ENCODE peak calls at places on chromosomes 1 and 21, in ten cellular contexts. F, Q, V, B, S, C, U, A, L and P are unnamed samples. For H3K27me3, the result is how much of the 10 kb centered on the place peaks cover.

GRCh38 chr1:53071915-53072314 is 9.9 kb downstream of the PODN start:
- DNase-seq in A (no peak), Q (no peak), U (no peak), S (no peak), C (no peak), V (no peak), B (no peak), F (no peak), L (no peak), P (no peak)

GRCh38 chr1:227778401-227778947 is 37.0 kb upstream of the PRSS38 start:
- DNase-seq in A (no peak), C (no peak), V (peak), S (peak), B (no peak), Q (no peak), U (no peak), F (no peak), L (peak), P (no peak)

GRCh38 chr1:234975941-234976871 is 152.4 kb downstream of the TOMM20 start:
- DNase-seq in Q (no peak), A (no peak), V (peak), L (peak), U (no peak), C (peak), S (no peak), F (no peak), B (no peak), P (no peak)

GRCh38 chr21:14995695-14996490 is 68.9 kb downstream of the NRIP1 start:
- DNase-seq in Q (peak), C (no peak), L (no peak), S (peak), U (no peak), F (no peak), V (no peak), A (no peak), B (no peak), P (no peak)

GRCh38 chr1:197774691-197775281 is 494 bp downstream of the DENND1B start:
- DNase-seq in U (peak), B (peak), Q (peak), V (peak), A (peak), C (peak), L (peak), S (peak), F (no peak), P (no peak)

GRCh38 chr21:35257413-35257812 is 208.3 kb upstream of the RUNX1 start:
- DNase-seq in Q (peak), V (peak), F (no peak), A (no peak), C (peak), S (peak), B (peak), L (no peak), U (peak), P (no peak)

GRCh38 chr1:111476761-111477309 is 3.1 kb downstream of the C1orf162 start:
- DNase-seq in S (no peak), V (no peak), F (peak), B (no peak), C (no peak), L (no peak), Q (no peak), A (peak), U (no peak), P (no peak)

GRCh38 chr1:28290851-28291250 is 31.5 kb downstream of the SESN2 start:
- DNase-seq in C (no peak), Q (no peak), V (no peak), U (no peak), S (no peak), B (peak), L (no peak), F (no peak), A (no peak), P (no peak)

GRCh38 chr1:71046891-71047634 is 553 bp downstream of the PTGER3 start:
- DNase-seq in A (no peak), L (peak), Q (no peak), V (no peak), U (peak), F (no peak), B (peak), C (peak), S (no peak), P (no peak)

GRCh38 chr1:55255901-55256300 is 40.7 kb upstream of the USP24 start:
- DNase-seq in V (no peak), Q (no peak), S (no peak), U (no peak), B (no peak), A (no peak), L (no peak), C (no peak), F (no peak), P (no peak)

GRCh38 chr21:33552093-33552998 is 9.5 kb downstream of the SON start:
- DNase-seq in C (no peak), V (no peak), B (no peak), F (no peak), L (no peak), A (no peak), S (peak), Q (no peak), U (no peak), P (no peak)

GRCh38 chr1:29379438-29380073 is 143.2 kb downstream of the PTPRU start:
- DNase-seq in V (no peak), F (peak), A (peak), L (no peak), B (no peak), S (peak), C (no peak), U (no peak), Q (no peak), P (no peak)

GRCh38 chr1:7207875-7208646 is 422.8 kb downstream of the CAMTA1 start:
- DNase-seq in V (no peak), S (peak), U (peak), Q (peak), L (peak), A (peak), C (no peak), F (no peak), B (peak), P (no peak)

GRCh38 chr1:241767737-241768136 is 80.3 kb upstream of the EXO1 start:
- DNase-seq in B (no peak), C (no peak), A (peak), U (no peak), S (no peak), Q (no peak), F (no peak), V (no peak), L (no peak), P (no peak)

GRCh38 chr1:23664837-23665795 is 26.5 kb upstream of the RPL11 start:
- DNase-seq in Q (no peak), L (no peak), S (no peak), U (no peak), A (peak), C (no peak), B (no peak), V (no peak), F (peak), P (no peak)

GRCh38 chr1:55369474-55369873 is 154.3 kb upstream of the USP24 start:
- DNase-seq in L (no peak), S (peak), C (no peak), B (no peak), F (no peak), A (no peak), U (no peak), V (no peak), Q (no peak), P (no peak)

GRCh38 chr1:14969006-14969405 is 184.5 kb upstream of the TMEM51 start:
- DNase-seq in A (no peak), V (no peak), Q (no peak), L (no peak), F (no peak), U (no peak), B (no peak), S (no peak), C (no peak), P (no peak)

GRCh38 chr1:14970115-14970798 is 183.3 kb upstream of the TMEM51 start:
- DNase-seq in V (peak), B (peak), C (no peak), S (peak), Q (no peak), U (peak), F (no peak), L (no peak), A (no peak), P (no peak)

GRCh38 chr1:14971201-14971600 is 182.3 kb upstream of the TMEM51 start:
- DNase-seq in S (no peak), B (no peak), F (no peak), V (no peak), C (no peak), A (no peak), U (no peak), L (no peak), Q (no peak), P (no peak)

GRCh38 chr1:14972107-14972506 is 181.4 kb upstream of the TMEM51 start:
- DNase-seq in Q (no peak), F (no peak), A (no peak), U (no peak), C (no peak), L (no peak), S (no peak), B (no peak), V (no peak), P (no peak)

GRCh38 chr1:14970799-14971141 is 182.8 kb upstream of the TMEM51 start:
- DNase-seq in F (no peak), C (no peak), B (no peak), L (no peak), A (no peak), U (no peak), S (no peak), V (no peak), Q (no peak), P (no peak)
- H3K27ac ChIP-seq in F (no peak), C (no peak), B (peak), L (no peak), A (no peak), U (no peak), S (no peak), V (peak), Q (no peak), P (no peak)

DNA sequence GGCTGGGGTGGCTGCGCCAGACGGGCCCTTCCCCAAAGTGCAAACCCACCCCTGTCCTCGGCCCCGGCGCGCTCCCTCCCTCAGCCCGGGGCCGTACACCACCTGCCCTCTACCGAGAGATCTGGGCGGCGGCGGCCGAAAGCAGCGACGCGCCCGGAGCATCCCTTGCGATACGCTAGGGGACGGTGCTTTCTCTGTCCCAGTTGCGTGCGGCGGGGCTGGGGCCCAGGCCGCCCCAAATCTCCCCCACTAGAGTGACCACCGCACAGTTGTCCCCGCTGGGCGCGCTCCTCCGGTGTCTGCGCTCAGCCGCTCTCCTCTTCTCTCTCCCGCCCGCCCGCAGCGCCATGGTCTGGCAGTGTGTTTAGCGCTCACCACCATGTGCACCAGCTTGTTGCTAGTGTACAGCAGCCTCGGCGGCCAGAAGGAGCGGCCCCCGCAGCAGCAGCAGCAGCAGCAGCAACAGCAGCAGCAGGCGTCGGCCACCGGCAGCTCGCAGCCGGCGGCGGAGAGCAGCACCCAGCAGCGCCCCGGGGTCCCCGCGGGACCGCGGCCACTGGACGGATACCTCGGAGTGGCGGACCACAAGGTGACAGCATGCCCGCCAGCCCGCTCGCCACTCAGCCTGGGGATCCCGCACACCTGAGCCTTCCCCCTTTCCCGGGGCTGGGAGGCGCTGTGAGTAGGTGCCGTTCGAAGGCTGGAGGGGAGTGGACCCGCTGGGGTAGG is 1.0 kb downstream of the ST6GALNAC5 start:
- DNase-seq in B (peak), Q (no peak), V (no peak), U (no peak), S (peak), C (peak), L (peak), F (no peak), A (peak), P (no peak)
- TF ChIP-seq CTCF in B (peak), Q (no peak), V (no peak), U (no peak), S (no peak), C (peak), L (no peak), F (peak), A (peak), P (peak)

DNA sequence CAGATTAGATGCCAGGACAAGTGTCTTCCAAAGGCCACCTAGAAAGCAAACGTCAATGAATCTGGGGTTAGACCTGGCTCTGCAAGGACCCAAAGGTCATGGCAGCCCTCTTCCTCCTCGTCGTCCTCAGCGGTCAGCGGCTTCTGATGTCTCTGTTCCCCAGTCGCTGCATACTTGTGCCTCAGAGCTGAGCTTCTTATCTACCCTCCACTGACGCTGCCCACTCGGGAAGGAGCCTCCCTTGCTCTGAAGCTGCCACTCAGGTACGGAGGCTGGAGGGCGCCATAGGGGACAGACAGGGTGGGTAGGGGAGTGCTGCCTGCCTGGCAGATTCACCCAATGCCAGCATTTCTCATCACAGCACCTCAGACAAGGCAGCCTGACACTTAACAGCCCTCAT is 11.4 kb upstream of the UMODL1 start:
- DNase-seq in B (no peak), V (no peak), C (no peak), F (no peak), L (peak), Q (no peak), S (no peak), A (no peak), U (no peak), P (no peak)
- H3K27me3 ChIP-seq in B (under half), V (under half), C (under half), F (under half), L (under half), Q (under half), S (under half), A (under half), U (under half), P (under half)

GRCh38 chr1:223842784-223843183 is 3.0 kb downstream of the TP53BP2 start:
- DNase-seq in U (no peak), Q (no peak), V (no peak), A (peak), S (no peak), F (no peak), L (no peak), B (no peak), C (no peak), P (no peak)
- H3K27ac ChIP-seq in U (no peak), Q (no peak), V (peak), A (no peak), S (no peak), F (no peak), L (no peak), B (no peak), C (no peak), P (no peak)

GRCh38 chr1:236748471-236748870 is 46.6 kb upstream of the MTR start:
- DNase-seq in A (no peak), C (no peak), B (no peak), Q (no peak), U (no peak), L (no peak), F (no peak), S (no peak), V (no peak), P (no peak)
- TF ChIP-seq CTCF in A (peak), C (no peak), B (no peak), Q (no peak), U (no peak), L (peak), F (peak), S (no peak), V (no peak), P (no peak)

DNA sequence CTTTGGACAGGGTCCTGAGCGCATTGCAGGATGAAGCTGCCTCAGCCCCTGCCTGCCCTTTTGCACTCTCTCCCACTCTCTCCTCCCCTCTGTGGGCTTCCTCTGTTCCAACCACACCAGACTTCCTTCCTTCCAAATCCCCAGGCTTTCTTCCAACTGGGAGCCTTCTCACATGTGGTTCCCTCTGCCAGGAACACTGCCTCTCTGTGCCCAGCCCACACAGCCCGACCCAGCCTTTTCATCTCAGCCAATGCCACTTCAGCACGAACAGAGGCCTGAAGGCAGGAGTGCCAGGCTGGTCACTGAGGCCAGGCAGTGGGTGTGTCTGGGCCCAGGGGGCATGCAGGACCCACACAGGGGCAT is 5.9 kb downstream of the SELENON start:
- DNase-seq in L (peak), B (no peak), U (peak), Q (peak), S (no peak), C (no peak), F (no peak), A (no peak), V (peak), P (no peak)
- H3K27me3 ChIP-seq in L (under half), B (under half), U (under half), Q (under half), S (under half), C (under half), F (under half), A (under half), V (under half), P (under half)

GRCh38 chr1:41648844-41649243 is 164.4 kb upstream of the EDN2 start:
- DNase-seq in V (no peak), L (no peak), A (no peak), Q (no peak), B (no peak), S (no peak), C (no peak), U (no peak), F (no peak), P (no peak)

GRCh38 chr1:41650176-41650519 is 165.7 kb upstream of the EDN2 start:
- DNase-seq in F (no peak), C (peak), S (no peak), Q (no peak), U (no peak), V (peak), A (no peak), B (no peak), L (no peak), P (no peak)

GRCh38 chr1:41648230-41648629 is 163.7 kb upstream of the EDN2 start:
- DNase-seq in U (no peak), F (no peak), L (no peak), S (no peak), Q (no peak), B (no peak), V (no peak), C (no peak), A (no peak), P (no peak)

GRCh38 chr1:41647202-41648135 is 163.0 kb upstream of the EDN2 start:
- DNase-seq in F (no peak), B (no peak), A (no peak), S (no peak), Q (no peak), U (no peak), V (no peak), C (no peak), L (no peak), P (no peak)

DNA sequence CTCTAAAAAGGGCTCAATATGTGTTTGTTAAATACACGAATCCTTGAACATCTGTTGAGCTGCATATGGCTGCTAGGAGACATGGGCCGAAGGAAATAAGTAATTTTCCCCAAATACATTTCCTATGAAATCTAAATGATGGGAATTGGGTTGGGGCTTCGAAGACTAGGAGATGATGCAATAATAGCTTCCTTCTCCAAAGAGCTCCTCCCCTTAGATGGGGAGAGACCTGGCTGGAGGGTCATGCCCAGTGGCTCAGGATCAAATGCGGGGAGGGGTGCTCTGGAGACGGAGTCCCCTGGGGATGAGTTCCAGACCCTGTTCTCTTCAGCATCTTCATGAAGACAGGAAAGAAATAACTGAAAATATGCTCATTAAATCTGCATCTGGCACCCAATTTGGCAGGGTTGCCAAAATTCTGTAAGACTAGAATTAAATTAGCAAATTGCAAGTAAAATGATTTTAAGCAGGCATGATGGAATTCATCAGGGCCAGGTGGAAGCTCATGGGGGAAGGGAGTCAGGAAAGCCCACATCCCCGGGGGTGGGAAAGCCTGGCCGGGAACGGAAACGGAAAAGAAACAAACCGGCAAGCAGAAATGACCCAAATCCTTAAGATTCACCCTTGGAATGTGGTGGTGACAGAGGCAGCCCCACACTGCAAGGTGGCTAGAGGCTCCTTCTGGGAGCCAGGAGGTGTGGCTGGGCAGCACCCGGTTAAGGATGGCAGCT is 165.1 kb upstream of the EDN2 start:
- DNase-seq in F (no peak), V (no peak), U (no peak), C (no peak), Q (no peak), B (no peak), S (no peak), L (no peak), A (no peak), P (no peak)
- H3K27ac ChIP-seq in F (no peak), V (no peak), U (no peak), C (no peak), Q (no peak), B (no peak), S (no peak), L (no peak), A (no peak), P (no peak)

GRCh38 chr1:85585845-85586244 is 5.3 kb downstream of the CCN1 start:
- DNase-seq in Q (no peak), B (no peak), U (no peak), C (no peak), A (no peak), S (peak), V (no peak), L (no peak), F (no peak), P (no peak)
- TF ChIP-seq CTCF in Q (no peak), B (no peak), U (no peak), C (no peak), A (no peak), S (no peak), V (no peak), L (no peak), F (no peak), P (no peak)

GRCh38 chr21:36694041-36694515 is 4.8 kb upstream of the SIM2 start:
- DNase-seq in B (no peak), F (no peak), C (no peak), S (peak), A (no peak), V (no peak), Q (no peak), L (no peak), U (no peak), P (no peak)

GRCh38 chr21:36693144-36694040 is 5.5 kb upstream of the SIM2 start:
- DNase-seq in B (no peak), A (no peak), Q (no peak), U (no peak), S (no peak), L (no peak), C (no peak), V (no peak), F (no peak), P (no peak)

GRCh38 chr21:36695671-36696389 is 3.1 kb upstream of the SIM2 start:
- DNase-seq in L (no peak), B (no peak), S (no peak), Q (no peak), C (no peak), A (no peak), U (no peak), V (no peak), F (no peak), P (no peak)

GRCh38 chr21:36695283-36695634 is 3.7 kb upstream of the SIM2 start:
- DNase-seq in C (no peak), A (no peak), Q (no peak), B (no peak), U (no peak), S (no peak), F (no peak), V (no peak), L (no peak), P (no peak)

GRCh38 chr21:36694593-36695282 is 4.2 kb upstream of the SIM2 start:
- DNase-seq in S (no peak), Q (no peak), L (no peak), C (no peak), U (no peak), F (no peak), A (no peak), V (no peak), B (no peak), P (no peak)
- H3K27me3 ChIP-seq in S (half or more), Q (half or more), L (half or more), C (half or more), U (under half), F (under half), A (half or more), V (half or more), B (half or more), P (under half)